ENCODE peak calls at places on chromosomes 7 and 10, in seven cellular contexts. One of them, this sample, is unnamed.
A peak's percentile ranks its signal among the peaks of the same experiment; 100 is the strongest.

GRCh38 chr10:88457680-88458079 is 125.4 kb downstream of the RNLS start:
- DNase-seq in H1: no peak
- DNase-seq in heart left ventricle: no peak
- DNase-seq in ovary: no peak
- DNase-seq in A549: no peak
- DNase-seq in right lobe of liver: no peak
- DNase-seq in HCT116: no peak
- DNase-seq in this sample: no peak

GRCh38 chr10:22250897-22251605 is 33.2 kb upstream of the EBLN1 start:
- DNase-seq in A549: no peak
- DNase-seq in H1: no peak
- DNase-seq in HCT116: no peak
- DNase-seq in heart left ventricle: no peak
- DNase-seq in right lobe of liver: no peak
- DNase-seq in ovary: no peak
- DNase-seq in this sample: no peak

GRCh38 chr7:40350100-40350499 is 215.3 kb downstream of the SUGCT start:
- DNase-seq in H1: no peak
- DNase-seq in right lobe of liver: no peak
- DNase-seq in heart left ventricle: no peak
- DNase-seq in HCT116: no peak
- DNase-seq in A549: no peak
- DNase-seq in ovary: no peak
- DNase-seq in this sample: no peak

GRCh38 chr10:125521721-125522680 is 161.0 kb downstream of the TEX36 start:
- DNase-seq in HCT116: peak; percentile 88
- DNase-seq in A549: peak; percentile 35
- DNase-seq in heart left ventricle: no peak
- DNase-seq in H1: peak; percentile 77
- DNase-seq in ovary: no peak
- DNase-seq in right lobe of liver: no peak
- DNase-seq in this sample: no peak

GRCh38 chr7:149776848-149777407 is 3.5 kb upstream of the ZNF467 start:
- DNase-seq in heart left ventricle: no peak
- DNase-seq in right lobe of liver: no peak
- DNase-seq in A549: no peak
- DNase-seq in ovary: no peak
- DNase-seq in H1: no peak
- DNase-seq in HCT116: no peak
- DNase-seq in this sample: no peak

GRCh38 chr10:44752451-44753441 is 158.4 kb upstream of the TMEM72 start:
- DNase-seq in HCT116: no peak
- DNase-seq in heart left ventricle: no peak
- DNase-seq in H1: no peak
- DNase-seq in ovary: no peak
- DNase-seq in right lobe of liver: no peak
- DNase-seq in A549: no peak
- DNase-seq in this sample: no peak

GRCh38 chr10:26621889-26622681 is 75.4 kb upstream of the PDSS1 start:
- DNase-seq in H1: no peak
- DNase-seq in heart left ventricle: peak; percentile 33
- DNase-seq in A549: peak; percentile 34
- DNase-seq in ovary: no peak
- DNase-seq in right lobe of liver: peak; percentile 60
- DNase-seq in HCT116: no peak
- DNase-seq in this sample: no peak

GRCh38 chr7:12715372-12716133 is 28.1 kb downstream of the ARL4A start:
- DNase-seq in heart left ventricle: peak; percentile 70
- DNase-seq in ovary: peak; percentile 49
- DNase-seq in right lobe of liver: peak; percentile 41
- DNase-seq in HCT116: peak; percentile 77
- DNase-seq in A549: peak; percentile 60
- DNase-seq in H1: peak; percentile 70
- DNase-seq in this sample: peak; percentile 50

DNA sequence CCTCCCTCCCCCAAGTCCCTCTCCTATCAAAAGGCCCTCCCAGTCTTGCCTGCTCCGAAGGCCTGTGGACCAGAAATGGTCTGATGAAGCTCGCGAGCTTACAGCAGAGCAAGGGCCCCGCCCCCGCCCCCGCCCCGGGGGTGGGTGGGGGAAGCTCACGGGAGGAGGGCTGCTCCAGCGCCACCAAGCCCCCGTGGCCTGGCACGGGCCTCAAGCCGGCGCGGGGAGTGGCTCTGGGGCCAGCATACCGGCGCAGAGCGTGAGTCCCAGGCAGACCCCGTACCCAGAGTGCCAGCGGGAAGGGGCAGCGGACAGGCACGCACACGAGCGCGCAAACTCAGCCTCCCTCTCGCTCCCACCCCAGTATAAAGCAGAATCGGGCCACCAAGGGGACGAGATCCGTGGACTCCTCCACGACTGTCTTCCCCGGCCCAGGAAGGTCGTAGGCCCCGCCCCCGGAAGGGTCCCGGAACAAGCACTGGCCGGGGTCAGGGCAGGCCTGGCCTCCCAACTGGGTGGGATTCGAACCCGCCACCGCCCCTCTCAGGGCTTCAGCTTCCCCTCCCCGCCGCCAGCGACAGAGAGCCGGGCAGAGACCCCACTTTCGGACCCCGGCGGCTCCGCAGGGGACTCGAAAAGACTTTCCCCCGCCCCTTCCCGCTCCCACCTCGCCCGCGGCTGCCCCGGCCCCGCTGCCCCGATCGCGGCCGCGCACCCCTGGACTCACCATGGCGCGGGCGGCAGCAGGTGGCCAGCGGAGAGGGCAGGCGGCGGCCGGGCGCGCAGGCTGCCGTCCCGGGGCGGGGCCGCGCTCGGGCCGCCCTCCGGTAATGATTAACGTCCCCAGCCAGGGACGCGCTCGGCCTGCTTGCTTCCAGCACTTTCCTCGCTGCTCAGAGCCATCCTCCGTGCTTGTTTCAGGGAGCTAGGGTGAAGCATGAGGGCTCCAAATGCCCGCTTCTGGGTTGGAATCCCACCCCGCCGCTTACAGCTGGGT is at the start of gene PCBD1:
- DNase-seq in ovary: peak; percentile 78
- DNase-seq in HCT116: peak; percentile 54
- DNase-seq in H1: no peak
- DNase-seq in A549: peak; percentile 77
- DNase-seq in right lobe of liver: peak; percentile 90
- DNase-seq in heart left ventricle: peak; percentile 84
- DNase-seq in this sample: peak; percentile 73
- TF ChIP-seq POLR2A in ovary: peak; percentile 25
- TF ChIP-seq POLR2A in HCT116: peak; percentile 51
- TF ChIP-seq POLR2A in H1: no peak
- TF ChIP-seq POLR2A in A549: peak; percentile 85
- TF ChIP-seq POLR2A in right lobe of liver: peak; percentile 89
- TF ChIP-seq POLR2A in heart left ventricle: no peak
- TF ChIP-seq POLR2A in this sample: peak; percentile 57

GRCh38 chr10:3470191-3470590 is 297.6 kb upstream of the PITRM1 start:
- DNase-seq in ovary: no peak
- DNase-seq in heart left ventricle: no peak
- DNase-seq in A549: no peak
- DNase-seq in right lobe of liver: no peak
- DNase-seq in HCT116: no peak
- DNase-seq in H1: no peak
- DNase-seq in this sample: no peak

GRCh38 chr10:3471927-3472704 is 299.5 kb upstream of the PITRM1 start:
- DNase-seq in A549: no peak
- DNase-seq in right lobe of liver: no peak
- DNase-seq in heart left ventricle: no peak
- DNase-seq in ovary: no peak
- DNase-seq in HCT116: no peak
- DNase-seq in H1: no peak
- DNase-seq in this sample: no peak

GRCh38 chr10:3473271-3473670 is 300.7 kb upstream of the PITRM1 start:
- DNase-seq in A549: no peak
- DNase-seq in right lobe of liver: no peak
- DNase-seq in ovary: no peak
- DNase-seq in heart left ventricle: no peak
- DNase-seq in H1: no peak
- DNase-seq in HCT116: no peak
- DNase-seq in this sample: no peak

GRCh38 chr10:3472705-3473078 is 300.1 kb upstream of the PITRM1 start:
- DNase-seq in HCT116: no peak
- DNase-seq in A549: no peak
- DNase-seq in H1: no peak
- DNase-seq in heart left ventricle: no peak
- DNase-seq in right lobe of liver: no peak
- DNase-seq in ovary: no peak
- DNase-seq in this sample: no peak

DNA sequence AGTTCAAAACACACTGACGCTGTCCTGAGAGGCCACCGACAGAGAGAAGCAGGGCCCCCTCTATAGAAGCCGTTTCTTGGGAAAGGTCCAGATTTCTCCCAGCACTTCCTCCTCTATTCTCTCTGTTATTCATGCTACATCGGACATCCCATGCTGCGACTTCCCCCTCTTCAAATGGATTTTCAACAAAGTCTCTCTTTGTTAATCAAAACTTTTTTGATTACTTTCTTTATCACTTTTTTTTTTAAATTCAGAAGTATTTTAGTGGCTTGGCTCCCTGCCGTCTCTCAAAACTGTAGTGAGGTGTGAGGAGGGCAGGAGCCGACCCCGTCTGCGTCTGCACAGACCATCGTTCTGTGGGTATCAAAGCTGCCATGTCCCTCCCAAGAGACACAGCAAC is 298.9 kb upstream of the PITRM1 start:
- DNase-seq in HCT116: no peak
- DNase-seq in H1: no peak
- DNase-seq in ovary: no peak
- DNase-seq in right lobe of liver: no peak
- DNase-seq in A549: no peak
- DNase-seq in heart left ventricle: no peak
- DNase-seq in this sample: no peak
- H3K27ac ChIP-seq in HCT116: no peak overlapping the region
- H3K27ac ChIP-seq in H1: no peak overlapping the region
- H3K27ac ChIP-seq in ovary: no peak overlapping the region
- H3K27ac ChIP-seq in right lobe of liver: no peak overlapping the region
- H3K27ac ChIP-seq in A549: peak overlapping the region; percentile 92
- H3K27ac ChIP-seq in heart left ventricle: peak overlapping the region; percentile 86
- H3K27ac ChIP-seq in this sample: peak overlapping the region; percentile 95

DNA sequence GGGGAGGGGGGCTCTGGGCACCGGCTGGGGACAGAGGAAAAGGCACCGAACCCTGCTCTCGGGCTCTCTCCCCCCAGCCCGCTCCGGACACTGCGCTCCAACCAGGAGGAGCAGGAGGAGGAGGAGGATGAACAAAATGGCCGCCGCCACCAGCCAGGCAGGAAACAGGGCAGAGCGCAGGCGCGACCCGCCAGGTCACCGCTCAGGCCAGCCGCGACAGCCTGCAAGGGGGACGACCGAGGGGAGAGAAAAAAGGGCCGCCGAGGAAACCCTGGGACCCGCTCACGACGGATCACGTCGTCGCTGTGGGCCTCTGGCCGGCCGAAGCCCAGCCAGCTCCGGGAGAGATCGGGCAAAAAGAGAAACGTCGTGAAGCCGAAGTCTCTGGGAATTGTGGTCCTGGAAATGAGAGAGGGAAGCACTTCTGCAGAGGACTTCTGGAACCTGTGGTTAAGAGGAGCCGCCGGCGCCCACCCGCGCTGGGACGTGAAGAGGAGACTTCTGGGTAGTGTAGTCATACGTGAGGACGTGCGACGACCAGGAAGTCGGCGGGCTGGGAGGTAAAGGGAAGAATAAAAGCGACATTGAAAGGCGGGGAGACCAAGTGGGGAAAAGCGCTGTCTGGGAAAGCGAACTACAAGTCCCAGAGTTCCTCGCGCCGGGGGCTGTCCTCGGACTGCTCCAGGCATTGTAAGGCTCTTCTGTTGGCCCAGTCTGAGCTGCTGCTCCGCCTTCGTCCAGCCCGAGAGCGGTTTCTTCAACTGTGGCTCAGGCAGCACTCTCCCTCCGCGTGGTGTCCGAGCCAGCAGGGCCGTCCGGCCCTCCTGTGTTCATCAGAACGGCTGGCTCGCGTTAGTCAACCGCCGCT is at the start of gene TIAL1:
- DNase-seq in A549: peak; percentile 94
- DNase-seq in ovary: peak; percentile 97
- DNase-seq in H1: peak; percentile 99
- DNase-seq in HCT116: peak; percentile 100
- DNase-seq in heart left ventricle: peak; percentile 99
- DNase-seq in right lobe of liver: peak; percentile 97
- DNase-seq in this sample: peak; percentile 98
- TF ChIP-seq POLR2A in A549: peak; percentile 74
- TF ChIP-seq POLR2A in ovary: no peak
- TF ChIP-seq POLR2A in H1: peak; percentile 96
- TF ChIP-seq POLR2A in HCT116: peak; percentile 97
- TF ChIP-seq POLR2A in heart left ventricle: peak; percentile 40
- TF ChIP-seq POLR2A in right lobe of liver: peak; percentile 95
- TF ChIP-seq POLR2A in this sample: peak; percentile 80

GRCh38 chr7:16810112-16810511 is 5.3 kb upstream of the AGR2 start:
- DNase-seq in heart left ventricle: no peak
- DNase-seq in A549: no peak
- DNase-seq in H1: no peak
- DNase-seq in ovary: no peak
- DNase-seq in right lobe of liver: no peak
- DNase-seq in HCT116: no peak
- DNase-seq in this sample: no peak

GRCh38 chr7:16803881-16804673 is 722 bp downstream of the AGR2 start:
- DNase-seq in ovary: no peak
- DNase-seq in H1: no peak
- DNase-seq in right lobe of liver: no peak
- DNase-seq in A549: peak; percentile 37
- DNase-seq in heart left ventricle: no peak
- DNase-seq in HCT116: no peak
- DNase-seq in this sample: no peak

GRCh38 chr7:16801111-16801542 is 3.7 kb downstream of the AGR2 start:
- DNase-seq in right lobe of liver: no peak
- DNase-seq in HCT116: peak; percentile 39
- DNase-seq in A549: peak; percentile 84
- DNase-seq in heart left ventricle: no peak
- DNase-seq in H1: no peak
- DNase-seq in ovary: no peak
- DNase-seq in this sample: no peak

GRCh38 chr7:16801579-16801978 is 3.2 kb downstream of the AGR2 start:
- DNase-seq in HCT116: no peak
- DNase-seq in H1: no peak
- DNase-seq in heart left ventricle: no peak
- DNase-seq in A549: no peak
- DNase-seq in right lobe of liver: no peak
- DNase-seq in ovary: no peak
- DNase-seq in this sample: no peak

DNA sequence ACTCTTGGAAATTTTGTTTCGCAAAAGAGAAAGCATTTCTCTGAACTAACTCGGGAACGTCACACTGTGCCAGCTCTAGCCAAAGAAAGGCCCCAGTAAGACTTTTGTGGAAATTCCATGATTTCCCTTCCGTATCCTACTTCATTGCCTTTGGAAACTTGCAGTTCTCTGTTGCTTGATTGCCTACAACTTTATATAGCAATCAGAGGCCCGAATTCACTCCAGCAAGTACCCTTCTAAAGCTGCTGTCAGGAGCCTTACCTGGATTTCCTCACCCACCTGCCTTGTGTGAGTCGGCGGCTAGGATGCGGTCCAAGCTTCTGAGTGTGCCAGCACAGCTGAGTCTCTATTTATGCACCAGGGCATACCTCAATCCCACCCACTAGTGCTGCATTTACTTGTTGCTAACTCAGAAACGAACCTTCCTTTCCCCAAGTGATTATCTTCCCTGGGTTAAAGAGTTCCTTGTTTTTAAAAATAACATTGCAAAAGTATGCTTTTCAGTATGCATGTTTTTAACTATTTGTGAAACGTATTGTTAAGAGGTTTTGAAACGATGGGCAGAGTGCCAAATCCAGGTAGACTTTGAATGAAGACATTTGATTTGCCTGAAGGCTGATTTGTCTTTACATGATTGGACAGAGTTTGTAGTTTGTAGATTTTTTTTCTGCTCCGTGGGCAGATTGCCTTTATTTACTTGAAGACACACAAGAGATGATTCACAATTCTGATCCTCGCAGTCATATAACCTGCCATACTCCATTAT is at the start of gene AGR2:
- DNase-seq in heart left ventricle: no peak
- DNase-seq in H1: no peak
- DNase-seq in ovary: no peak
- DNase-seq in A549: peak; percentile 43
- DNase-seq in right lobe of liver: no peak
- DNase-seq in HCT116: no peak
- DNase-seq in this sample: no peak
- H3K27ac ChIP-seq in heart left ventricle: no peak within 1 kb of the TSS
- H3K27ac ChIP-seq in H1: no peak within 1 kb of the TSS
- H3K27ac ChIP-seq in ovary: no peak within 1 kb of the TSS
- H3K27ac ChIP-seq in A549: peak within 1 kb of the TSS; percentile 82
- H3K27ac ChIP-seq in right lobe of liver: no peak within 1 kb of the TSS
- H3K27ac ChIP-seq in HCT116: no peak within 1 kb of the TSS
- H3K27ac ChIP-seq in this sample: no peak within 1 kb of the TSS

This sample was measured in uterus.